ENCODE peak calls at places on chromosomes 11 and 22, in ten cellular contexts. T, H, X, P, Y, F, Q, D, Z and N are unnamed samples.

GRCh38 chr11:2515401-2516275 is 70.8 kb downstream of the KCNQ1 start:
- DNase-seq in T (no peak), H (peak), X (peak), P (no peak), Y (peak), F (no peak), Q (peak), D (no peak), Z (no peak), N (peak)

GRCh38 chr11:10302294-10302743 is 2.6 kb upstream of the ADM start:
- DNase-seq in T (no peak), H (no peak), X (no peak), P (no peak), Y (no peak), F (no peak), Q (no peak), D (peak), Z (no peak), N (no peak)

GRCh38 chr11:72235351-72236057 is 8.5 kb downstream of the PHOX2A start:
- DNase-seq in T (no peak), H (no peak), X (no peak), P (no peak), Y (no peak), F (no peak), Q (peak), D (no peak), Z (no peak), N (no peak)

GRCh38 chr11:107799245-107799859 is 59.2 kb downstream of the SLC35F2 start:
- DNase-seq in T (peak), H (peak), X (peak), P (peak), Y (peak), F (no peak), Q (peak), D (peak), Z (peak), N (peak)

GRCh38 chr22:29073618-29074275 is 912 bp downstream of the KREMEN1 start:
- DNase-seq in T (no peak), H (peak), X (no peak), P (no peak), Y (peak), F (no peak), Q (peak), D (peak), Z (no peak), N (peak)

GRCh38 chr11:128018692-128019091 is 568.7 kb downstream of the ETS1 start:
- DNase-seq in T (no peak), H (no peak), X (no peak), P (no peak), Y (no peak), F (no peak), Q (no peak), D (no peak), Z (no peak), N (no peak)

GRCh38 chr11:20000393-20001134 is 159.7 kb downstream of the DBX1 start:
- DNase-seq in T (no peak), H (no peak), X (no peak), P (no peak), Y (peak), F (no peak), Q (no peak), D (peak), Z (no peak), N (no peak)

GRCh38 chr11:71336996-71337772 is 84.8 kb upstream of the SHANK2 start:
- DNase-seq in T (no peak), H (no peak), X (no peak), P (no peak), Y (no peak), F (no peak), Q (peak), D (no peak), Z (no peak), N (peak)

GRCh38 chr11:17389205-17389956 is 922 bp upstream of the KCNJ11 start:
- DNase-seq in T (peak), H (peak), X (no peak), P (no peak), Y (peak), F (no peak), Q (peak), D (peak), Z (peak), N (peak)